ENCODE peak calls at places on chromosomes 4 and X, in six cellular contexts. S, N, R, J, W and O are unnamed samples.

GRCh38 chrX:9515973-9516538 is 51.2 kb downstream of the TBL1X start:
- DNase-seq in S (no peak), N (no peak), R (no peak), J (no peak), W (no peak), O (no peak)

GRCh38 chr4:122045533-122045932 is 93.7 kb upstream of the TRPC3 start:
- DNase-seq in S (no peak), N (peak; percentile 21), R (no peak), J (no peak), W (peak; percentile 89), O (no peak)

GRCh38 chrX:77527233-77528001 is 80.2 kb downstream of the FGF16 start:
- DNase-seq in S (peak; percentile 44), N (no peak), R (peak; percentile 18), J (no peak), W (no peak), O (no peak)

GRCh38 chrX:76420237-76420636 is 7.3 kb upstream of the MAGEE1 start:
- DNase-seq in S (no peak), N (no peak), R (no peak), J (no peak), W (no peak), O (no peak)

GRCh38 chr4:24642941-24643628 is 58.7 kb upstream of the DHX15 start:
- DNase-seq in S (no peak), N (no peak), R (no peak), J (no peak), W (peak; percentile 80), O (no peak)

GRCh38 chr4:1465173-1466033 is 59.2 kb upstream of the NKX1-1 start:
- DNase-seq in S (no peak), N (no peak), R (no peak), J (no peak), W (no peak), O (no peak)

GRCh38 chr4:91984466-91984865 is 319.3 kb upstream of the GRID2 start:
- DNase-seq in S (no peak), N (no peak), R (no peak), J (no peak), W (no peak), O (no peak)

GRCh38 chrX:155048997-155049619 is 21.8 kb downstream of the CMC4 start:
- DNase-seq in S (peak; percentile 74), N (no peak), R (peak; percentile 64), J (no peak), W (no peak), O (no peak)

GRCh38 chr4:15982833-15983528 is 20.0 kb upstream of the FGFBP2 start:
- DNase-seq in S (no peak), N (no peak), R (no peak), J (no peak), W (no peak), O (no peak)

GRCh38 chr4:55549888-55550287 is 3.2 kb upstream of the CLOCK start:
- DNase-seq in S (no peak), N (no peak), R (no peak), J (no peak), W (peak; percentile 50), O (no peak)

GRCh38 chrX:72351606-72352338 is 46.1 kb upstream of the CITED1 start:
- DNase-seq in S (no peak), N (no peak), R (no peak), J (no peak), W (no peak), O (no peak)

GRCh38 chrX:74902806-74903205 is 22.4 kb downstream of the NEXMIF start:
- DNase-seq in S (no peak), N (peak; percentile 5), R (no peak), J (no peak), W (no peak), O (no peak)

GRCh38 chr4:183636923-183637322 is 22.1 kb downstream of the RWDD4 start:
- DNase-seq in S (no peak), N (no peak), R (no peak), J (no peak), W (no peak), O (no peak)

GRCh38 chr4:56821394-56822263 is at the start of gene SPINK2:
- DNase-seq in S (peak; percentile 95), N (no peak), R (peak; percentile 90), J (peak; percentile 58), W (no peak), O (no peak)

GRCh38 chrX:38375888-38376287 is 23.5 kb downstream of the OTC start:
- DNase-seq in S (no peak), N (no peak), R (no peak), J (no peak), W (no peak), O (no peak)

GRCh38 chrX:44997282-44997813 is 124.4 kb downstream of the KDM6A start:
- DNase-seq in S (no peak), N (no peak), R (no peak), J (no peak), W (no peak), O (no peak)

GRCh38 chr4:47002593-47002992 is 9.2 kb upstream of the GABRA4 start:
- DNase-seq in S (no peak), N (no peak), R (no peak), J (no peak), W (peak; percentile 38), O (no peak)

GRCh38 chr4:22235798-22236197 is 280.1 kb downstream of the ADGRA3 start:
- DNase-seq in S (no peak), N (no peak), R (no peak), J (no peak), W (no peak), O (no peak)

GRCh38 chrX:9476810-9477575 is 12.1 kb downstream of the TBL1X start:
- DNase-seq in S (no peak), N (no peak), R (no peak), J (no peak), W (no peak), O (no peak)